ENCODE peak calls at places on chromosomes 11 and 22, in five cellular contexts. O is ovary, M is H1, C is prostate gland, H is endothelial cell of umbilical vein. Z is an unnamed sample.

GRCh38 chr11:57213282-57214086 is 23.6 kb downstream of the APLNR start:
- DNase-seq in C (no peak), M (no peak), O (no peak), H (peak; percentile 87), Z (no peak)

GRCh38 chr11:134665571-134666268 is 253.7 kb upstream of the B3GAT1 start:
- DNase-seq in O (no peak), C (no peak), H (no peak), M (no peak), Z (no peak)

GRCh38 chr11:65653229-65654225 is 9.2 kb downstream of the RELA start:
- DNase-seq in O (peak; percentile 58), H (peak; percentile 71), M (no peak), C (peak; percentile 45), Z (no peak)

GRCh38 chr11:27582686-27583085 is 76.1 kb upstream of the LIN7C start:
- DNase-seq in C (no peak), O (no peak), M (no peak), H (no peak), Z (no peak)

GRCh38 chr11:1226226-1226961 is 3.5 kb downstream of the MUC5B start:
- DNase-seq in C (no peak), H (no peak), O (peak; percentile 29), M (no peak), Z (no peak)

GRCh38 chr11:124897681-124898680 is at the start of gene ROBO4:
- DNase-seq in H (peak; percentile 87), M (no peak), C (no peak), O (peak; percentile 58), Z (no peak)

GRCh38 chr22:45868586-45869443 is 108.1 kb downstream of the WNT7B start:
- DNase-seq in M (no peak), O (no peak), C (no peak), H (no peak), Z (no peak)

GRCh38 chr22:49704345-49705215 is 123.1 kb downstream of the BRD1 start:
- DNase-seq in H (no peak), O (no peak), C (no peak), M (no peak), Z (no peak)

GRCh38 chr11:14110629-14111028 is 148.1 kb downstream of the SPON1 start:
- DNase-seq in O (no peak), H (no peak), M (no peak), C (no peak), Z (no peak)

GRCh38 chr22:44848791-44849410 is 96.5 kb downstream of the ARHGAP8 start:
- DNase-seq in O (no peak), C (no peak), H (no peak), M (no peak), Z (no peak)

GRCh38 chr11:131754671-131755070 is 384.3 kb downstream of the NTM start:
- DNase-seq in O (no peak), H (peak; percentile 50), M (no peak), C (no peak), Z (no peak)

GRCh38 chr22:38966942-38967341 is 9.5 kb downstream of the APOBEC3A start:
- DNase-seq in H (no peak), O (no peak), M (no peak), C (no peak), Z (no peak)

GRCh38 chr11:28965824-28966223 is 857.6 kb downstream of the METTL15 start:
- DNase-seq in H (no peak), M (no peak), O (no peak), C (no peak), Z (no peak)

GRCh38 chr22:40215266-40215665 is 37.5 kb downstream of the TNRC6B start:
- DNase-seq in O (no peak), M (no peak), C (no peak), H (peak; percentile 76), Z (no peak)

GRCh38 chr11:3104961-3105790 is 48.0 kb upstream of the CARS1 start:
- DNase-seq in H (no peak), O (no peak), M (no peak), C (no peak), Z (no peak)

GRCh38 chr22:37254867-37255233 is 10.8 kb upstream of the RAC2 start:
- DNase-seq in O (no peak), C (no peak), M (no peak), H (peak; percentile 92), Z (no peak)

GRCh38 chr11:16604784-16605439 is 133.5 kb upstream of the C11orf58 start:
- DNase-seq in H (peak; percentile 29), M (no peak), C (no peak), O (peak; percentile 52), Z (no peak)

GRCh38 chr22:26398741-26399153 is 30.3 kb upstream of the ASPHD2 start:
- DNase-seq in C (peak; percentile 62), M (peak; percentile 33), O (peak; percentile 37), H (peak; percentile 72), Z (no peak)

DNA sequence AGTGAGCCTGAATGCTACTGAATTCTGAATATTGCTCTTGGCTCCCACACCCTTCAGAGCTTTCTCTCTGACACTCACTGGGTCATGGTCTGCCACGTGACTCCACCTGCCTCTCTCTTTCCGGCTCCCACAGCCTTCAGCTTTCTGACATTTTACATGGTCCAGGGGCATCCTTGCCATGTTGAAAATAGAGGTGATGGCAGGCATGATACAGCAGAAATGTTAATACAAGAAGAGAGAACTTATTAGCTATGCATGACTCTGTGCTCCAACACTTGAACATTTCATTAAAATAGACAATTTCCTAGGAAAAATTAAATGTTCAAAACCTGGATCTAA is 90.3 kb upstream of the CLDN5 start:
- DNase-seq in C (no peak), M (no peak), H (no peak), O (no peak), Z (no peak)
- H3K4me1 ChIP-seq in C (no peaks in the 10 kb centered on the region), M (peaks cover 25% of the 10 kb centered on the region), H (no peaks in the 10 kb centered on the region), O (peaks cover 1% of the 10 kb centered on the region), Z (no peaks in the 10 kb centered on the region)

GRCh38 chr11:4643084-4643483 is 698 bp upstream of the OR51E1 start:
- DNase-seq in H (no peak), C (no peak), O (no peak), M (no peak), Z (no peak)

GRCh38 chr11:4644233-4644632 is 451 bp downstream of the OR51E1 start:
- DNase-seq in M (no peak), O (no peak), H (no peak), C (no peak), Z (no peak)

GRCh38 chr11:4641501-4641900 is 2.3 kb upstream of the OR51E1 start:
- DNase-seq in C (no peak), O (no peak), H (no peak), M (no peak), Z (no peak)

GRCh38 chr11:4642043-4642442 is 1.7 kb upstream of the OR51E1 start:
- DNase-seq in H (no peak), O (no peak), C (no peak), M (no peak), Z (no peak)

GRCh38 chr11:4643682-4644081 is at the start of gene OR51E1:
- DNase-seq in C (no peak), O (no peak), H (no peak), M (no peak), Z (no peak)
- H3K4me3 ChIP-seq in C (peak within 1 kb of the TSS; percentile 0), O (no peak within 1 kb of the TSS), H (no peak within 1 kb of the TSS), M (no peak within 1 kb of the TSS), Z (no peak within 1 kb of the TSS)

GRCh38 chr11:43947003-43947500 is 4.6 kb downstream of the C11orf96 start:
- DNase-seq in H (no peak), M (no peak), O (peak; percentile 54), C (no peak), Z (no peak)
- TF ChIP-seq POLR2A in H (no peak), M (no peak), O (peak; percentile 21), C (no peak), Z (no peak)

DNA sequence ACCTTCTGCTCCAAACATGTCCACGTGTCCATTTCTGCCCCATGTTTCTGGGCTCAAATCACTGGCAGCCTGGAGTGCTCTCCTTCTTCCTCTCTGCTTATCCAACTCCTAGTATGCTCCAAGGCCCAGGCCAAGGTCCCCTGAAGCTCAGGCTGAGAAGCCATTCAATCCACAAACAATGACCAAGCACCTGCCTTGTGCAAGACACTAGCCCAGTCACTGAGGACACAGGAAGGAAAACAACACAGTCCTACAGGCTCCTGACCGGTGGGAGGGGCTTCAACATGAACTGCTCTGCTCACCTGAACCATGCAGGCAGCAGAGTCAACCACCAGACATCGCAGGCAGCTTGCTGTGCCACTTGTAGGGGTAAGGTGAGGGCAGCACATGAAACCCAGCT is 93.6 kb downstream of the RPL27A start:
- DNase-seq in C (no peak), H (no peak), M (no peak), O (no peak), Z (no peak)
- H3K4me1 ChIP-seq in C (no peaks in the 10 kb centered on the region), H (peaks cover 4% of the 10 kb centered on the region), M (peaks cover 3% of the 10 kb centered on the region), O (peaks cover 48% of the 10 kb centered on the region), Z (peaks cover 78% of the 10 kb centered on the region)

Z was measured in esophagus squamous epithelium.